ENCODE peak calls at places on chromosomes 6 and 20, in seven cellular contexts. O is breast epithelium, F is colonic mucosa, X is left ventricle myocardium inferior, S is islet precursor cell, M is cardiac muscle cell, W is RCC 7860. Q is an unnamed sample.

GRCh38 chr6:111502154-111502553 is 19.1 kb upstream of the REV3L start:
- DNase-seq in O (no peak), F (no peak), X (no peak), S (no peak), M (no peak), W (no peak), Q (no peak)

GRCh38 chr20:62668441-62669027 is 26.2 kb downstream of the SLCO4A1 start:
- DNase-seq in O (peak; percentile 57), F (peak; percentile 77), X (peak; percentile 66), S (peak; percentile 91), M (peak; percentile 84), W (peak; percentile 72), Q (peak; percentile 55)

GRCh38 chr6:41846666-41847237 is 48.4 kb downstream of the USP49 start:
- DNase-seq in O (peak; percentile 70), F (peak; percentile 72), X (no peak), S (peak; percentile 95), M (peak; percentile 98), W (peak; percentile 83), Q (peak; percentile 97)

GRCh38 chr6:18100296-18100695 is 22.2 kb downstream of the NHLRC1 start:
- DNase-seq in O (no peak), F (no peak), X (no peak), S (no peak), M (no peak), W (no peak), Q (no peak)

GRCh38 chr6:134875367-134875766 is 74.5 kb downstream of the ALDH8A1 start:
- DNase-seq in O (no peak), F (no peak), X (no peak), S (no peak), M (peak; percentile 49), W (no peak), Q (no peak)

GRCh38 chr6:131923356-131923755 is 27.8 kb downstream of the CCN2 start:
- DNase-seq in O (no peak), F (peak; percentile 72), X (peak; percentile 22), S (peak; percentile 82), M (peak; percentile 79), W (peak; percentile 32), Q (no peak)

GRCh38 chr6:41636803-41637178 is 1.5 kb upstream of the MDFI start:
- DNase-seq in O (peak; percentile 77), F (peak; percentile 67), X (no peak), S (peak; percentile 94), M (peak; percentile 51), W (no peak), Q (peak; percentile 36)

GRCh38 chr6:166940643-166941068 is 15.7 kb downstream of the RNASET2 start:
- DNase-seq in O (peak; percentile 14), F (peak; percentile 6), X (no peak), S (peak; percentile 84), M (no peak), W (peak; percentile 89), Q (no peak)

GRCh38 chr20:44572551-44573500 is 9.6 kb upstream of the PKIG start:
- DNase-seq in O (peak; percentile 73), F (no peak), X (peak; percentile 66), S (peak; percentile 53), M (peak; percentile 84), W (peak; percentile 87), Q (peak; percentile 57)

GRCh38 chr6:125787791-125788190 is 3.0 kb upstream of the NCOA7 start:
- DNase-seq in O (no peak), F (no peak), X (no peak), S (no peak), M (peak; percentile 75), W (no peak), Q (no peak)

GRCh38 chr6:28490191-28490890 is 25.3 kb downstream of the GPX6 start:
- DNase-seq in O (no peak), F (no peak), X (no peak), S (no peak), M (no peak), W (no peak), Q (no peak)

GRCh38 chr6:99852031-99852430 is 142.0 kb downstream of the MCHR2 start:
- DNase-seq in O (no peak), F (no peak), X (no peak), S (no peak), M (no peak), W (no peak), Q (no peak)

GRCh38 chr6:30862156-30862875 is 22.0 kb upstream of the DDR1 start:
- DNase-seq in O (no peak), F (no peak), X (no peak), S (peak; percentile 33), M (no peak), W (no peak), Q (no peak)

GRCh38 chr6:37940074-37940847 is 120.7 kb downstream of the ZFAND3 start:
- DNase-seq in O (no peak), F (no peak), X (no peak), S (no peak), M (peak; percentile 83), W (no peak), Q (no peak)